ENCODE peak calls at places on chromosomes 4 and X, in five cellular contexts. B, I, P, W and O are unnamed samples. For H3K4me1, the result is how much of the 10 kb centered on the place peaks cover.

GRCh38 chr4:73187325-73187724 is 71.3 kb downstream of the ANKRD17 start:
- DNase-seq in B (no peak), I (no peak), P (peak), W (peak), O (no peak)

GRCh38 chr4:156805696-156806095 is 165.9 kb downstream of the PDGFC start:
- DNase-seq in B (no peak), I (no peak), P (no peak), W (no peak), O (no peak)

GRCh38 chrX:154096140-154097002 is 1.1 kb downstream of the MECP2 start:
- DNase-seq in B (peak), I (peak), P (peak), W (peak), O (no peak)

GRCh38 chrX:19956923-19957322 is 33.9 kb downstream of the BCLAF3 start:
- DNase-seq in B (peak), I (no peak), P (no peak), W (no peak), O (no peak)

GRCh38 chr4:172786039-172786792 is 382.4 kb upstream of the GALNT7 start:
- DNase-seq in B (no peak), I (peak), P (peak), W (no peak), O (peak)

GRCh38 chr4:21512351-21512750 is 436.2 kb downstream of the KCNIP4 start:
- DNase-seq in B (no peak), I (no peak), P (peak), W (peak), O (no peak)

GRCh38 chr4:187598246-187598645 is 397.3 kb upstream of the ZFP42 start:
- DNase-seq in B (no peak), I (no peak), P (peak), W (no peak), O (no peak)

GRCh38 chrX:101203782-101204351 is 15.7 kb upstream of the DRP2 start:
- DNase-seq in B (no peak), I (no peak), P (no peak), W (no peak), O (no peak)

GRCh38 chr4:38930696-38931095 is 63.1 kb downstream of the FAM114A1 start:
- DNase-seq in B (no peak), I (no peak), P (no peak), W (no peak), O (no peak)

GRCh38 chr4:74410272-74410671 is 34.7 kb upstream of the AREG start:
- DNase-seq in B (no peak), I (no peak), P (no peak), W (no peak), O (no peak)

GRCh38 chr4:40719008-40719623 is 30.6 kb upstream of the NSUN7 start:
- DNase-seq in B (no peak), I (peak), P (peak), W (peak), O (no peak)

GRCh38 chr4:101200561-101200960 is 146.8 kb downstream of the PPP3CA start:
- DNase-seq in B (no peak), I (no peak), P (peak), W (peak), O (no peak)

GRCh38 chr4:38759077-38759789 is 23.6 kb downstream of the TLR10 start:
- DNase-seq in B (peak), I (peak), P (peak), W (peak), O (no peak)

DNA sequence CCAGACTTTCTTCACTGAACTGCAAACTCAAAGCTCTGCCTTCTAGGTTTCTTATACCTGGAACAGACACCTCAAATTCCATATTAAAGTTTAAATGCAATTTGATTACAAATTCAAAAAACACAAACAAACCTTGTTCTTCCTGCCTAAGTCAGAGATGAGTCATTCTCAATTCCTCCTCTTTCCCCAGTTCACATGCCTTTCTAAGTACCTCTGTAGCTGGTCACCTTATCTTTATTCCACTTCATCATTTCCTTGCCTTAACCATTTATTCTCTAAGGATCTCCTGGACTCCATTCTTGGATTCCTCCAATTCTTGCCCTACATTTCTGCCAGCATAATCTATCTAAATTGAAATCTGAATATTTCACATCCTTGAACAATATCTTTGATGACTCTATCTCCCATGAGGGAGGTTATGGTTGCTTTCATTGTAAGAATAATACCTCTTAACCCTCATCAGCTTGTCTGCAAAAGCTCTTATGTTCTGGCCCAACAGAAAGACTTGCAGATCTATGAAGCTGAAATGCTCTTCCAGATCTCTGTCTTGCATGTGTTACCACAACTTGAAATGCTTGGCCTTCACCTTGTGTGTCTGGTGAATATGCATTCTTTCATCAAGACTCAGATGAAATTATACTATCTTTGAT is 28.5 kb upstream of the PDE5A start:
- DNase-seq in B (no peak), I (no peak), P (no peak), W (peak), O (no peak)
- H3K4me1 ChIP-seq in B (under half), I (under half), P (under half), W (under half), O (under half)

GRCh38 chr4:85228264-85228663 is 246.7 kb upstream of the ARHGAP24 start:
- DNase-seq in B (no peak), I (no peak), P (no peak), W (no peak), O (no peak)
- TF ChIP-seq CTCF in B (no peak), I (no peak), P (no peak), W (no peak), O (no peak)

DNA sequence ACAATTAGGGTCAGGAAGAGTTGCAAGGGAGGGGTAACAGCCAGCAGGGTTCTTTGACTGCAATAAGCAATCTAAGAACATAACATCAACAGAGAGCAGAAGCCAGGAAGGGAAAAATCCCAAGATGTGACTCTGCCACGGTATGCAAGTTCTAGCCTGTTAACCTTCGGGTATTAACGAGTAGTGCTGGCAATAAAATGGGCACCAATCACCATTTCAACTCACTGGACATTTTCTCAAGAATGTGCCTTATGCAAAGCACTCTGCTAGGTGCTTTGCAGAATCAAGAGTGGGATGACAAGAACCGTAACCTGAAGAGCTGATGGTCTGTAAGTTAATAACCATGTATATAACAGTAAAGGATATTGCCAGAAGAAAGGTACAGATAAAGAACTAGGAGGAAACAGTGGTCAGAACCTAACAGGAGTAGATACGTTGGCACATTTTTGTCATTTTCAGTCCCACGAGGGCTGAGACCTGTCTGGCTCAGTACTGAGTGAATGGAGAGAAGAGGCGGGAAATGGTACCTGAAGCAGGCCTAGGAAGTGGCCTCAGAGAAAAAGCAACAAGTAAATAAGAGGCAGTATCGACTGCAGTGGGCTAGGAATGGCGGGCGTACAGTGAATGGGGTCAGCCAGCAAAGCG is 2.7 kb downstream of the ELOVL6 start:
- DNase-seq in B (no peak), I (no peak), P (peak), W (no peak), O (no peak)
- H3K4me1 ChIP-seq in B (under half), I (under half), P (under half), W (under half), O (under half)

GRCh38 chr4:1289232-1290164 is at the start of gene MAEA:
- DNase-seq in B (peak), I (peak), P (peak), W (peak), O (peak)

GRCh38 chr4:1285151-1285789 is 4.4 kb upstream of the MAEA start:
- DNase-seq in B (no peak), I (no peak), P (no peak), W (no peak), O (no peak)

GRCh38 chr4:1283711-1284110 is 6.0 kb upstream of the MAEA start:
- DNase-seq in B (no peak), I (no peak), P (no peak), W (no peak), O (no peak)

GRCh38 chr4:1288786-1289185 is 905 bp upstream of the MAEA start:
- DNase-seq in B (no peak), I (no peak), P (no peak), W (no peak), O (no peak)

GRCh38 chr4:1285790-1286553 is 3.7 kb upstream of the MAEA start:
- DNase-seq in B (no peak), I (no peak), P (no peak), W (peak), O (peak)
- TF ChIP-seq CTCF in B (no peak), I (no peak), P (no peak), W (no peak), O (no peak)

DNA sequence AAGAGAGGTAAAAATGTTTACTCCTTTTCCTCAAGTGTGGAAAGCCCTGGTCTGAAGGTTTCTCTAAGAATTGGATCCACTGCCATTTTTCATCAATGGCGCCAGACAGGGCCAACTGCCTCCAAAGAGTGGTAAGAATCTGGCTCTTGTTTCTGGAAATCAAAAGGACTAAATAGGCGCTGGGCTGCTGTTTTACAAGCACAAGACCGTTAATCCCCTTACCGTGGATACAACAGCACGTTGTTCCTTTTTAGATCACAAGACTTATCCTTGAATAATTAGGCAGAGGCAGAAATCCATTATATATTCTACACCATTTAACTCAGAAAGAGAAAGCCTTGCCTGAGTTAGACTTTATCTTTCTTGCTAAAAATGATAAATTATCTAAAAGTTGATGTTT is 10.6 kb downstream of the CLTRN start:
- DNase-seq in B (no peak), I (no peak), P (no peak), W (no peak), O (no peak)
- H3K4me1 ChIP-seq in B (under half), I (under half), P (under half), W (under half), O (under half)

GRCh38 chrX:151974336-151975227 is at the start of gene GABRE:
- DNase-seq in B (peak), I (peak), P (no peak), W (peak), O (peak)
- TF ChIP-seq CTCF in B (no peak), I (no peak), P (no peak), W (no peak), O (no peak)